ENCODE peak calls at places on chromosomes 6 and 20, in ten cellular contexts. One of them, this sample, is unnamed.

GRCh38 chr6:4804095-4804494 is 27.9 kb downstream of the CDYL start:
- DNase-seq in dorsolateral prefrontal cortex: no peak
- DNase-seq in COR-L47: no peak
- DNase-seq in small intestine: no peak
- DNase-seq in astrocyte of the spinal cord: peak
- DNase-seq in NCI-H1092 treated with DMSO at 0.1 percent for 48 hours: no peak
- DNase-seq in bronchial epithelial cell: peak
- DNase-seq in activated B cell treated with CpG ODN at 0.5 μM for 24 hours: no peak
- DNase-seq in endothelial cell: no peak
- DNase-seq in activated T-cell treated with anti-CD3 and anti-CD28 coated beads for 1 hour: no peak
- DNase-seq in this sample: peak

GRCh38 chr6:127857051-127857637 is 43.7 kb downstream of the THEMIS start:
- DNase-seq in dorsolateral prefrontal cortex: no peak
- DNase-seq in COR-L47: no peak
- DNase-seq in small intestine: no peak
- DNase-seq in astrocyte of the spinal cord: no peak
- DNase-seq in NCI-H1092 treated with DMSO at 0.1 percent for 48 hours: no peak
- DNase-seq in bronchial epithelial cell: no peak
- DNase-seq in activated B cell treated with CpG ODN at 0.5 μM for 24 hours: no peak
- DNase-seq in endothelial cell: no peak
- DNase-seq in activated T-cell treated with anti-CD3 and anti-CD28 coated beads for 1 hour: no peak
- DNase-seq in this sample: no peak

GRCh38 chr6:47483516-47483852 is 5.9 kb downstream of the CD2AP start:
- DNase-seq in dorsolateral prefrontal cortex: no peak
- DNase-seq in COR-L47: no peak
- DNase-seq in small intestine: no peak
- DNase-seq in astrocyte of the spinal cord: peak
- DNase-seq in NCI-H1092 treated with DMSO at 0.1 percent for 48 hours: no peak
- DNase-seq in bronchial epithelial cell: no peak
- DNase-seq in activated B cell treated with CpG ODN at 0.5 μM for 24 hours: no peak
- DNase-seq in endothelial cell: no peak
- DNase-seq in activated T-cell treated with anti-CD3 and anti-CD28 coated beads for 1 hour: no peak
- DNase-seq in this sample: no peak

GRCh38 chr6:168625602-168626001 is 184.6 kb downstream of the SMOC2 start:
- DNase-seq in dorsolateral prefrontal cortex: no peak
- DNase-seq in COR-L47: no peak
- DNase-seq in small intestine: no peak
- DNase-seq in astrocyte of the spinal cord: no peak
- DNase-seq in NCI-H1092 treated with DMSO at 0.1 percent for 48 hours: no peak
- DNase-seq in bronchial epithelial cell: no peak
- DNase-seq in activated B cell treated with CpG ODN at 0.5 μM for 24 hours: no peak
- DNase-seq in endothelial cell: no peak
- DNase-seq in activated T-cell treated with anti-CD3 and anti-CD28 coated beads for 1 hour: no peak
- DNase-seq in this sample: no peak

GRCh38 chr20:49394264-49394663 is 88.2 kb downstream of the KCNB1 start:
- DNase-seq in dorsolateral prefrontal cortex: no peak
- DNase-seq in COR-L47: no peak
- DNase-seq in small intestine: no peak
- DNase-seq in astrocyte of the spinal cord: no peak
- DNase-seq in NCI-H1092 treated with DMSO at 0.1 percent for 48 hours: no peak
- DNase-seq in bronchial epithelial cell: no peak
- DNase-seq in activated B cell treated with CpG ODN at 0.5 μM for 24 hours: no peak
- DNase-seq in endothelial cell: no peak
- DNase-seq in activated T-cell treated with anti-CD3 and anti-CD28 coated beads for 1 hour: no peak
- DNase-seq in this sample: peak

GRCh38 chr20:32115196-32115767 is 5.8 kb downstream of the TM9SF4 start:
- DNase-seq in dorsolateral prefrontal cortex: no peak
- DNase-seq in COR-L47: no peak
- DNase-seq in small intestine: no peak
- DNase-seq in astrocyte of the spinal cord: no peak
- DNase-seq in NCI-H1092 treated with DMSO at 0.1 percent for 48 hours: no peak
- DNase-seq in bronchial epithelial cell: no peak
- DNase-seq in activated B cell treated with CpG ODN at 0.5 μM for 24 hours: no peak
- DNase-seq in endothelial cell: no peak
- DNase-seq in activated T-cell treated with anti-CD3 and anti-CD28 coated beads for 1 hour: no peak
- DNase-seq in this sample: no peak

GRCh38 chr6:165184192-165184979 is 125.0 kb downstream of the C6orf118 start:
- DNase-seq in dorsolateral prefrontal cortex: peak
- DNase-seq in COR-L47: no peak
- DNase-seq in small intestine: no peak
- DNase-seq in astrocyte of the spinal cord: no peak
- DNase-seq in NCI-H1092 treated with DMSO at 0.1 percent for 48 hours: no peak
- DNase-seq in bronchial epithelial cell: no peak
- DNase-seq in activated B cell treated with CpG ODN at 0.5 μM for 24 hours: no peak
- DNase-seq in endothelial cell: no peak
- DNase-seq in activated T-cell treated with anti-CD3 and anti-CD28 coated beads for 1 hour: no peak
- DNase-seq in this sample: no peak

GRCh38 chr20:38256021-38256420 is 4.5 kb downstream of the KIAA1755 start:
- DNase-seq in dorsolateral prefrontal cortex: no peak
- DNase-seq in COR-L47: no peak
- DNase-seq in small intestine: no peak
- DNase-seq in astrocyte of the spinal cord: peak
- DNase-seq in NCI-H1092 treated with DMSO at 0.1 percent for 48 hours: no peak
- DNase-seq in bronchial epithelial cell: no peak
- DNase-seq in activated B cell treated with CpG ODN at 0.5 μM for 24 hours: no peak
- DNase-seq in endothelial cell: no peak
- DNase-seq in activated T-cell treated with anti-CD3 and anti-CD28 coated beads for 1 hour: no peak
- DNase-seq in this sample: no peak

GRCh38 chr6:106886922-106887797 is 87.4 kb downstream of the CD24 start:
- DNase-seq in dorsolateral prefrontal cortex: no peak
- DNase-seq in COR-L47: peak
- DNase-seq in small intestine: no peak
- DNase-seq in astrocyte of the spinal cord: peak
- DNase-seq in NCI-H1092 treated with DMSO at 0.1 percent for 48 hours: peak
- DNase-seq in bronchial epithelial cell: peak
- DNase-seq in activated B cell treated with CpG ODN at 0.5 μM for 24 hours: no peak
- DNase-seq in endothelial cell: no peak
- DNase-seq in activated T-cell treated with anti-CD3 and anti-CD28 coated beads for 1 hour: no peak
- DNase-seq in this sample: no peak

GRCh38 chr6:153106021-153106420 is 25.1 kb downstream of the RGS17 start:
- DNase-seq in dorsolateral prefrontal cortex: no peak
- DNase-seq in COR-L47: no peak
- DNase-seq in small intestine: no peak
- DNase-seq in astrocyte of the spinal cord: no peak
- DNase-seq in NCI-H1092 treated with DMSO at 0.1 percent for 48 hours: no peak
- DNase-seq in bronchial epithelial cell: peak
- DNase-seq in activated B cell treated with CpG ODN at 0.5 μM for 24 hours: no peak
- DNase-seq in endothelial cell: no peak
- DNase-seq in activated T-cell treated with anti-CD3 and anti-CD28 coated beads for 1 hour: no peak
- DNase-seq in this sample: no peak

GRCh38 chr6:3351105-3351676 is 92.4 kb downstream of the PSMG4 start:
- DNase-seq in dorsolateral prefrontal cortex: no peak
- DNase-seq in COR-L47: no peak
- DNase-seq in small intestine: no peak
- DNase-seq in astrocyte of the spinal cord: no peak
- DNase-seq in NCI-H1092 treated with DMSO at 0.1 percent for 48 hours: peak
- DNase-seq in bronchial epithelial cell: no peak
- DNase-seq in activated B cell treated with CpG ODN at 0.5 μM for 24 hours: no peak
- DNase-seq in endothelial cell: no peak
- DNase-seq in activated T-cell treated with anti-CD3 and anti-CD28 coated beads for 1 hour: no peak
- DNase-seq in this sample: no peak

GRCh38 chr20:53866787-53867740 is 203.3 kb downstream of the BCAS1 start:
- DNase-seq in dorsolateral prefrontal cortex: no peak
- DNase-seq in COR-L47: no peak
- DNase-seq in small intestine: peak
- DNase-seq in astrocyte of the spinal cord: peak
- DNase-seq in NCI-H1092 treated with DMSO at 0.1 percent for 48 hours: no peak
- DNase-seq in bronchial epithelial cell: peak
- DNase-seq in activated B cell treated with CpG ODN at 0.5 μM for 24 hours: no peak
- DNase-seq in endothelial cell: no peak
- DNase-seq in activated T-cell treated with anti-CD3 and anti-CD28 coated beads for 1 hour: no peak
- DNase-seq in this sample: peak

GRCh38 chr20:39961667-39962066 is 727.4 kb downstream of the MAFB start:
- DNase-seq in dorsolateral prefrontal cortex: no peak
- DNase-seq in COR-L47: no peak
- DNase-seq in small intestine: no peak
- DNase-seq in astrocyte of the spinal cord: no peak
- DNase-seq in NCI-H1092 treated with DMSO at 0.1 percent for 48 hours: no peak
- DNase-seq in bronchial epithelial cell: no peak
- DNase-seq in activated B cell treated with CpG ODN at 0.5 μM for 24 hours: no peak
- DNase-seq in endothelial cell: no peak
- DNase-seq in activated T-cell treated with anti-CD3 and anti-CD28 coated beads for 1 hour: no peak
- DNase-seq in this sample: no peak

GRCh38 chr6:5126214-5126613 is 41.1 kb downstream of the PPP1R3G start:
- DNase-seq in dorsolateral prefrontal cortex: no peak
- DNase-seq in COR-L47: no peak
- DNase-seq in small intestine: no peak
- DNase-seq in astrocyte of the spinal cord: peak
- DNase-seq in NCI-H1092 treated with DMSO at 0.1 percent for 48 hours: no peak
- DNase-seq in bronchial epithelial cell: no peak
- DNase-seq in activated B cell treated with CpG ODN at 0.5 μM for 24 hours: no peak
- DNase-seq in endothelial cell: no peak
- DNase-seq in activated T-cell treated with anti-CD3 and anti-CD28 coated beads for 1 hour: no peak
- DNase-seq in this sample: peak